ENCODE peak calls at places on chromosome 19, in nine cellular contexts. D is dorsolateral prefrontal cortex, J is AG04449, F is NT2/D1, M is neural progenitor cell, I is fibroblast of the conjunctiva, S is nucleus accumbens, A is WTC11, Y is iris pigment epithelial cell. G is an unnamed sample.

GRCh38 chr19:41866284-41866683 is 6.2 kb downstream of the RPS19 start:
- DNase-seq in D (no peak), S (no peak), F (no peak), Y (no peak), M (no peak), I (no peak), J (no peak), A (no peak), G (no peak)

GRCh38 chr19:16355293-16356043 is 30.8 kb downstream of the KLF2 start:
- DNase-seq in F (no peak), I (no peak), D (no peak), A (no peak), J (no peak), M (no peak), Y (peak; percentile 43), S (no peak), G (no peak)

GRCh38 chr19:53388168-53388567 is 6.8 kb upstream of the ZNF765 start:
- DNase-seq in M (no peak), S (no peak), I (no peak), Y (peak; percentile 63), D (no peak), J (no peak), F (no peak), A (no peak), G (no peak)

GRCh38 chr19:31304877-31305312 is 44.3 kb downstream of the TSHZ3 start:
- DNase-seq in Y (peak; percentile 18), S (no peak), M (no peak), J (no peak), A (no peak), I (no peak), D (no peak), F (no peak), G (no peak)

GRCh38 chr19:49559928-49560327 is 20.4 kb downstream of the NOSIP start:
- DNase-seq in F (no peak), J (no peak), S (no peak), D (no peak), I (no peak), M (no peak), A (no peak), Y (no peak), G (no peak)

GRCh38 chr19:13764101-13764807 is at the start of gene MRI1:
- DNase-seq in I (no peak), Y (peak; percentile 51), S (peak; percentile 83), D (peak; percentile 84), F (no peak), M (peak; percentile 65), J (no peak), A (peak; percentile 62), G (peak; percentile 84)

GRCh38 chr19:46898731-46899130 is 37.9 kb downstream of the ARHGAP35 start:
- DNase-seq in Y (peak; percentile 69), D (peak; percentile 40), S (no peak), J (no peak), F (no peak), M (no peak), A (no peak), I (no peak), G (peak; percentile 79)

GRCh38 chr19:58569943-58570670 is 3.0 kb downstream of the MZF1 start:
- DNase-seq in Y (no peak), D (peak; percentile 29), F (no peak), S (no peak), J (no peak), I (no peak), M (no peak), A (peak; percentile 5), G (peak; percentile 47)

GRCh38 chr19:28010656-28011055 is 1202.3 kb downstream of the UQCRFS1 start:
- DNase-seq in M (no peak), I (no peak), J (no peak), S (no peak), F (no peak), Y (no peak), A (no peak), D (no peak), G (no peak)

GRCh38 chr19:50486823-50487515 is 10.3 kb upstream of the GARIN5A start:
- DNase-seq in A (peak; percentile 93), D (no peak), J (no peak), I (peak; percentile 12), F (peak; percentile 70), Y (peak; percentile 47), S (no peak), M (peak; percentile 68), G (no peak)

GRCh38 chr19:18649371-18650047 is 12.7 kb downstream of the KLHL26 start:
- DNase-seq in S (peak; percentile 33), J (no peak), M (peak; percentile 46), I (no peak), F (no peak), A (no peak), Y (peak; percentile 48), D (peak; percentile 60), G (peak; percentile 71)

GRCh38 chr19:50723069-50723468 is at the start of gene CLEC11A:
- DNase-seq in F (no peak), I (peak; percentile 24), M (no peak), D (no peak), J (no peak), S (no peak), Y (peak; percentile 76), A (no peak), G (no peak)

GRCh38 chr19:46616631-46617322 is 8.1 kb downstream of the PTGIR start:
- DNase-seq in I (no peak), M (peak; percentile 83), D (no peak), J (no peak), A (peak; percentile 82), F (no peak), Y (peak; percentile 72), S (no peak), G (no peak)

GRCh38 chr19:38711726-38712153 is 32.5 kb downstream of the CAPN12 start:
- DNase-seq in F (no peak), I (peak; percentile 67), S (no peak), Y (peak; percentile 91), J (no peak), A (no peak), D (no peak), M (no peak), G (no peak)

GRCh38 chr19:45164577-45165335 is 4.0 kb upstream of the NKPD1 start:
- DNase-seq in J (peak; percentile 10), D (no peak), S (no peak), F (no peak), A (peak; percentile 66), Y (peak; percentile 87), M (peak; percentile 33), I (peak; percentile 30), G (no peak)

GRCh38 chr19:19384486-19384885 is 21.0 kb upstream of the GATAD2A start:
- DNase-seq in M (no peak), A (no peak), F (no peak), Y (no peak), I (no peak), J (no peak), D (no peak), S (no peak), G (no peak)

GRCh38 chr19:4997297-4997696 is 28.4 kb downstream of the KDM4B start:
- DNase-seq in M (no peak), J (no peak), I (no peak), Y (no peak), A (no peak), S (no peak), F (no peak), D (no peak), G (no peak)

GRCh38 chr19:56654151-56654550 is 11.2 kb downstream of the SMIM17 start:
- DNase-seq in A (no peak), M (no peak), Y (no peak), D (no peak), I (no peak), S (no peak), F (no peak), J (no peak), G (no peak)

GRCh38 chr19:47895165-47895782 is 9.2 kb upstream of the SULT2A1 start:
- DNase-seq in D (no peak), A (no peak), Y (no peak), S (no peak), I (no peak), J (no peak), M (no peak), F (no peak), G (no peak)

GRCh38 chr19:2039959-2040646 is 10.9 kb downstream of the MKNK2 start:
- DNase-seq in S (no peak), J (no peak), Y (no peak), I (no peak), M (no peak), F (no peak), D (no peak), A (no peak), G (no peak)

GRCh38 chr19:42229855-42230331 is 9.8 kb downstream of the ZNF526 start:
- DNase-seq in J (no peak), D (no peak), Y (peak; percentile 51), M (no peak), I (no peak), F (no peak), A (no peak), S (no peak), G (no peak)

GRCh38 chr19:38099966-38100365 is 124.1 kb downstream of the DPF1 start:
- DNase-seq in J (no peak), D (no peak), S (no peak), A (no peak), Y (no peak), I (no peak), F (no peak), M (no peak), G (no peak)

GRCh38 chr19:2329162-2329505 is 650 bp downstream of the SPPL2B start:
- DNase-seq in F (no peak), Y (no peak), I (no peak), S (no peak), M (no peak), J (no peak), A (no peak), D (no peak), G (no peak)

GRCh38 chr19:4064551-4065260 is 2.0 kb downstream of the ZBTB7A start:
- DNase-seq in Y (no peak), F (no peak), J (no peak), D (peak; percentile 63), I (no peak), M (peak; percentile 65), A (no peak), S (peak; percentile 59), G (peak; percentile 75)

GRCh38 chr19:37564624-37565369 is 29.8 kb downstream of the ZNF571 start:
- DNase-seq in M (no peak), S (no peak), D (no peak), J (no peak), I (no peak), A (no peak), Y (no peak), F (no peak), G (no peak)

GRCh38 chr19:52527954-52528326 is 472 bp downstream of the ZNF808 start:
- DNase-seq in F (no peak), Y (no peak), J (no peak), M (peak; percentile 47), A (peak; percentile 41), I (no peak), S (no peak), D (peak; percentile 34), G (peak; percentile 15)

GRCh38 chr19:27580906-27581305 is 1632.0 kb downstream of the UQCRFS1 start:
- DNase-seq in D (no peak), S (no peak), M (no peak), F (no peak), I (no peak), A (no peak), J (no peak), Y (no peak), G (no peak)

G was measured in Ammon's horn.